ENCODE peak calls at places on chromosome 1, in nine cellular contexts. W is adipocyte; S is Peyer's patch; Y is endodermal cell; D is lung; O is small intestine; H is iPS DF 6.9; A is CD8-positive, alpha-beta T cell; L is left ventricle myocardium inferior. K is an unnamed sample.

GRCh38 chr1:185159966-185160365 is 3.0 kb downstream of the SWT1 start:
- DNase-seq in W (no peak), S (no peak), Y (no peak), D (no peak), O (no peak), H (no peak), A (no peak), L (no peak), K (no peak)

GRCh38 chr1:30146448-30146847 is 576.9 kb downstream of the MATN1 start:
- DNase-seq in W (no peak), S (no peak), Y (no peak), D (no peak), O (no peak), H (no peak), A (no peak), L (no peak), K (no peak)

GRCh38 chr1:210222288-210223006 is 10.1 kb upstream of the SERTAD4 start:
- DNase-seq in W (peak; percentile 65), S (no peak), Y (peak; percentile 78), D (peak; percentile 77), O (peak; percentile 82), H (no peak), A (no peak), L (no peak), K (no peak)

GRCh38 chr1:227897704-227898438 is 49.9 kb downstream of the WNT9A start:
- DNase-seq in W (no peak), S (peak; percentile 33), Y (peak; percentile 15), D (no peak), O (no peak), H (no peak), A (peak; percentile 44), L (no peak), K (no peak)

GRCh38 chr1:105793541-105794146 is 1262.8 kb upstream of the PRMT6 start:
- DNase-seq in W (peak; percentile 72), S (no peak), Y (peak; percentile 84), D (no peak), O (peak; percentile 36), H (peak; percentile 25), A (no peak), L (no peak), K (peak; percentile 52)

GRCh38 chr1:56268519-56268918 is 310.8 kb downstream of the PLPP3 start:
- DNase-seq in W (no peak), S (no peak), Y (no peak), D (no peak), O (no peak), H (no peak), A (no peak), L (no peak), K (no peak)

GRCh38 chr1:171576144-171576543 is 45.9 kb upstream of the MYOCOS start:
- DNase-seq in W (no peak), S (no peak), Y (no peak), D (no peak), O (no peak), H (no peak), A (no peak), L (no peak), K (no peak)

GRCh38 chr1:86748622-86749373 is 44.4 kb downstream of the SH3GLB1 start:
- DNase-seq in W (no peak), S (no peak), Y (no peak), D (no peak), O (no peak), H (no peak), A (no peak), L (no peak), K (no peak)

GRCh38 chr1:191851799-191852595 is 306.3 kb upstream of the RGS18 start:
- DNase-seq in W (peak; percentile 48), S (no peak), Y (no peak), D (no peak), O (no peak), H (no peak), A (no peak), L (no peak), K (no peak)

GRCh38 chr1:91929246-91929645 is 20.0 kb upstream of the BRDT start:
- DNase-seq in W (peak; percentile 59), S (no peak), Y (peak; percentile 73), D (peak; percentile 52), O (no peak), H (no peak), A (no peak), L (no peak), K (no peak)

GRCh38 chr1:96746440-96747223 is 25.0 kb downstream of the PTBP2 start:
- DNase-seq in W (no peak), S (no peak), Y (no peak), D (no peak), O (no peak), H (no peak), A (no peak), L (no peak), K (no peak)

GRCh38 chr1:10755977-10756521 is 40.4 kb downstream of the CASZ1 start:
- DNase-seq in W (peak; percentile 45), S (peak; percentile 91), Y (no peak), D (peak; percentile 50), O (peak; percentile 93), H (no peak), A (peak; percentile 67), L (peak; percentile 74), K (peak; percentile 89)

GRCh38 chr1:87024936-87025537 is 110.6 kb downstream of the HS2ST1 start:
- DNase-seq in W (peak; percentile 59), S (no peak), Y (peak; percentile 62), D (no peak), O (peak; percentile 58), H (peak; percentile 18), A (no peak), L (no peak), K (no peak)

GRCh38 chr1:231357831-231358354 is 19.8 kb downstream of the SPRTN start:
- DNase-seq in W (peak; percentile 87), S (no peak), Y (peak; percentile 61), D (peak; percentile 44), O (peak; percentile 72), H (no peak), A (peak; percentile 55), L (no peak), K (no peak)

GRCh38 chr1:202645097-202645476 is 65.2 kb downstream of the SYT2 start:
- DNase-seq in W (no peak), S (no peak), Y (no peak), D (no peak), O (no peak), H (no peak), A (no peak), L (no peak), K (no peak)

GRCh38 chr1:202642212-202642611 is 68.0 kb downstream of the SYT2 start:
- DNase-seq in W (no peak), S (no peak), Y (no peak), D (no peak), O (no peak), H (no peak), A (no peak), L (no peak), K (no peak)

GRCh38 chr1:202644219-202645096 is 65.8 kb downstream of the SYT2 start:
- DNase-seq in W (no peak), S (no peak), Y (peak; percentile 66), D (no peak), O (no peak), H (no peak), A (no peak), L (no peak), K (no peak)

GRCh38 chr1:202642619-202643291 is 67.5 kb downstream of the SYT2 start:
- DNase-seq in W (peak; percentile 8), S (no peak), Y (peak; percentile 67), D (no peak), O (no peak), H (no peak), A (no peak), L (no peak), K (peak; percentile 51)

GRCh38 chr1:202643397-202644218 is 66.6 kb downstream of the SYT2 start:
- DNase-seq in W (peak; percentile 49), S (no peak), Y (peak; percentile 84), D (no peak), O (no peak), H (no peak), A (no peak), L (no peak), K (no peak)
- H3K4me3 ChIP-seq in W (no peak overlapping the region), S (peak overlapping the region; percentile 41), Y (peak overlapping the region; percentile 82), D (no peak overlapping the region), O (no peak overlapping the region), H (peak overlapping the region; percentile 92), A (no peak overlapping the region), L (peak overlapping the region; percentile 61), K (peak overlapping the region; percentile 34)

DNA sequence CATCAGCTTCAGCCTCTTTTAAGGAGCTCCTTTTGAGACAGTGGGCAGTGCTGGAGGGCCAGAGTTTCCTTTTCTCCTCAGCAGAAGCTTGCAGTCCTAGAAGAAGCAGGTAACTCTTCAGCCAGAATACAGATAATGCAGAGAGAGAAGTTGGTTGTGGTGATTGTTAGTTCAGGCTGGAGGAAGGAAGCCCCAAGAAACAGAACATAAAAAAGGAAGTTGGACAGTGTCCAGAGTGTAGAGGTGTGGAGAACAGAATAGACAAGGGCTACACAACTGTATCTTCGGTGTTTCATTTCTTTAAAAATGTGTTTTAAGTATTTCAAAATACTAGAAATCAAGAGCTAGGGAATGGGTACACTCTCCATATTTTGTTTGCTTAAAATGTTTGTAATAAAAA is 6.4 kb upstream of the TACSTD2 start:
- DNase-seq in W (no peak), S (no peak), Y (no peak), D (no peak), O (no peak), H (no peak), A (no peak), L (no peak), K (no peak)
- H3K4me1 ChIP-seq in W (peaks cover 28% of the 10 kb centered on the region), S (no peaks in the 10 kb centered on the region), Y (no peaks in the 10 kb centered on the region), D (no peaks in the 10 kb centered on the region), O (no peaks in the 10 kb centered on the region), H (no peaks in the 10 kb centered on the region), A (no peaks in the 10 kb centered on the region), L (peaks cover 10% of the 10 kb centered on the region), K (peaks cover 4% of the 10 kb centered on the region)

GRCh38 chr1:54978528-54979326 is 1.7 kb upstream of the TMEM61 start:
- DNase-seq in W (no peak), S (no peak), Y (no peak), D (no peak), O (no peak), H (no peak), A (no peak), L (no peak), K (no peak)

GRCh38 chr1:54980528-54981241 is at the start of gene TMEM61:
- DNase-seq in W (peak; percentile 50), S (peak; percentile 78), Y (peak; percentile 79), D (no peak), O (peak; percentile 65), H (no peak), A (no peak), L (no peak), K (no peak)

GRCh38 chr1:54979327-54979891 is 1.0 kb upstream of the TMEM61 start:
- DNase-seq in W (no peak), S (no peak), Y (no peak), D (no peak), O (no peak), H (no peak), A (no peak), L (no peak), K (no peak)

GRCh38 chr1:54981466-54981865 is 1.0 kb downstream of the TMEM61 start:
- DNase-seq in W (no peak), S (no peak), Y (no peak), D (no peak), O (no peak), H (no peak), A (no peak), L (no peak), K (no peak)

GRCh38 chr1:54980046-54980527 is 341 bp upstream of the TMEM61 start:
- DNase-seq in W (no peak), S (no peak), Y (no peak), D (no peak), O (no peak), H (no peak), A (no peak), L (no peak), K (no peak)
- H3K4me3 ChIP-seq in W (peak overlapping the region; percentile 63), S (no peak overlapping the region), Y (no peak overlapping the region), D (no peak overlapping the region), O (peak overlapping the region; percentile 25), H (peak overlapping the region; percentile 50), A (no peak overlapping the region), L (peak overlapping the region; percentile 66), K (peak overlapping the region; percentile 52)

GRCh38 chr1:9271861-9272595 is 20.7 kb upstream of the SPSB1 start:
- DNase-seq in W (no peak), S (no peak), Y (no peak), D (no peak), O (no peak), H (no peak), A (no peak), L (no peak), K (no peak)
- H3K4me1 ChIP-seq in W (peaks cover 21% of the 10 kb centered on the region), S (no peaks in the 10 kb centered on the region), Y (no peaks in the 10 kb centered on the region), D (no peaks in the 10 kb centered on the region), O (no peaks in the 10 kb centered on the region), H (no peaks in the 10 kb centered on the region), A (no peaks in the 10 kb centered on the region), L (peaks cover 23% of the 10 kb centered on the region), K (no peaks in the 10 kb centered on the region)

K was measured in right cardiac atrium.